ENCODE peak calls at places on chromosomes 2 and 18, in four cellular contexts. Y is HCT116, X is pancreas, M is right lobe of liver. S is an unnamed sample.

GRCh38 chr2:117835990-117836760 is 21.7 kb downstream of the DDX18 start:
- DNase-seq in X (peak; percentile 93), Y (no peak), M (peak; percentile 90), S (peak; percentile 84)

GRCh38 chr2:100043891-100044255 is 98.5 kb downstream of the AFF3 start:
- DNase-seq in M (no peak), X (no peak), Y (no peak), S (no peak)

GRCh38 chr2:110957267-110957666 is 163.4 kb upstream of the BCL2L11 start:
- DNase-seq in X (no peak), Y (no peak), M (no peak), S (no peak)

GRCh38 chr2:153715218-153715617 is 156.5 kb upstream of the GALNT13 start:
- DNase-seq in M (no peak), Y (no peak), X (no peak), S (no peak)

GRCh38 chr2:207130958-207131521 is 34.7 kb downstream of the KLF7 start:
- DNase-seq in Y (no peak), M (no peak), X (no peak), S (no peak)

GRCh38 chr2:113888641-113889470 is 1.0 kb upstream of the ACTR3 start:
- DNase-seq in Y (no peak), M (peak; percentile 45), X (no peak), S (no peak)

GRCh38 chr18:8462651-8463185 is 146.5 kb upstream of the RAB12 start:
- DNase-seq in X (no peak), Y (no peak), M (no peak), S (peak; percentile 28)

GRCh38 chr18:34659579-34660517 is 50.2 kb upstream of the DTNA start:
- DNase-seq in X (peak; percentile 85), M (peak; percentile 66), Y (peak; percentile 56), S (peak; percentile 95)

GRCh38 chr2:76447294-76447693 is 736.6 kb upstream of the GCFC2 start:
- DNase-seq in M (no peak), X (no peak), Y (no peak), S (no peak)

GRCh38 chr2:101328474-101329007 is 20.0 kb upstream of the RNF149 start:
- DNase-seq in M (no peak), X (no peak), Y (no peak), S (no peak)

GRCh38 chr2:46487667-46488333 is 8.4 kb downstream of the TMEM247 start:
- DNase-seq in Y (no peak), X (no peak), M (peak; percentile 58), S (no peak)

GRCh38 chr2:12031871-12032270 is 285.4 kb downstream of the LPIN1 start:
- DNase-seq in Y (no peak), X (no peak), M (no peak), S (no peak)

GRCh38 chr2:240566203-240567136 is 1.8 kb upstream of the RNPEPL1 start:
- DNase-seq in M (peak; percentile 97), Y (peak; percentile 81), X (peak; percentile 97), S (peak; percentile 89)

GRCh38 chr18:5309888-5310470 is 14.5 kb upstream of the ZBTB14 start:
- DNase-seq in Y (no peak), M (no peak), X (no peak), S (no peak)

GRCh38 chr2:224646242-224646846 is 61.2 kb upstream of the CUL3 start:
- DNase-seq in X (no peak), Y (peak; percentile 38), M (no peak), S (peak; percentile 14)

DNA sequence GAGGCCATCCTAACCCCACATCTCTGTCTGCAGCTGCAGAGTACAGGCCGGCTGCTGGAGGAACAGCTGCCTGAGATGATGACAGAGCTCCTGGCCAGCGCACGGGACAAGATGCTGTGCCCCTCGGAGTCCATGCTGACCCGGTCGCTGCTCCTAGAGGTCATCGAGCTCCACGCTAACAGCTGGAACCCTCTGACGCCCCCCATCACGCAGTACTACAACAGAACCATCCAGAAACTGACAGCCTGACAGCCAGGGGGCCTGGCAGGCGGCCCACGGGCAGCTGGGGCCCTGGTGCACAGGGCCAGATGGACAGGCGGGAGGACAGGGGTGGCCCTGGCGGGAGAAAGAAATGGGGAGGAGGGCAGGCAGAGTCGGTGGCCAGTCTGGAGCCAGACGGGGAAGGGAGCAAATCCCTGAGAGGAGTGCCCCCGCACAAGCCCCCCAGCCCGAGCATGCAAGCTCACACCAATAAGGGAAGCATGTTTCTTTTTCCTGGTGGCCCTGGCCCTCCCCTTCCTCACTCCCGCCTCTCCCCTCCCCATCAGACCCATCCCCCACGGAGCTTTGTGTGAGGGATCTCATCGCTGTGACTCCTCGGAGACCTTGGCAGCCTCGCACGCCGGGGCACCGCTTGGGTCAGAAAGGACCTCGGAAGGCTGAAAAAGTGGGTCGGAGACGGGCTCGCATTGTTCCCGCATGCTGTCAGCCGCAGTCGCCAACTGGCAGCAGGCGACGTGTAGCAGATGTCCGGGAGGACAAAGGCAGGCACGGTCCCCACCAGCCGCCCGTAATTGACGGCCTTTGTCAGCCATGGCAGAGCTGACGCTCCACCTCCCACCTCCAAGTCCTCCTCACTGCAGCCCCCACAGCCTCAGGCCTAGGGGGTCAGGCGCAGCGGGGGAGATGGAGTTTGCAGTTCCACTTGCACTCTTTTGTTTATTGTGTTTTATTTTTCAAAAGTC is 91.2 kb downstream of the SMAD7 start:
- DNase-seq in M (no peak), X (peak; percentile 55), Y (no peak), S (no peak)
- H3K4me3 ChIP-seq in M (no peak overlapping the region), X (no peak overlapping the region), Y (no peak overlapping the region), S (no peak overlapping the region)

GRCh38 chr2:37652199-37652640 is 19.2 kb downstream of the CDC42EP3 start:
- DNase-seq in Y (peak; percentile 69), X (no peak), M (no peak), S (peak; percentile 83)
- H3K4me1 ChIP-seq in Y (peaks cover 21% of the 10 kb centered on the region), X (peaks cover 15% of the 10 kb centered on the region), M (no peaks in the 10 kb centered on the region), S (peaks cover 62% of the 10 kb centered on the region)

DNA sequence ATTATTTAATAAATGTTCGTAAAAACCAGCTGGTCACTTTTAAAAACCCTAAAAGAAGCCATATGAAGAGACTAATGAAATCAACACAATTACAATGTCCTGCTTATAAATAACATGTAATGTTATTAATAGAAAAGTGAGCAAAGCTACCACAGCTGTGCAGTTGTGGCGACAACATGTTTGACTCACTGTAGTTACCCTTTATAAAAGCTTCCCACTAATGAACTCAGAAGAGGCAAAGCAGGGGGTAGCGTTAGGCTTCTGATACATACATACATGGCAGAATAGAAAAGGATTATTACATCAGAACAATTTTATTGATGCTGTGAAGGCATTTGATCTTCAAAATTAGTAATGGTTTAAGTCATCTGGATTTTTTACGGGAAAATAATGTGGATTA is 219.7 kb downstream of the SLC4A10 start:
- DNase-seq in Y (no peak), X (no peak), M (no peak), S (no peak)
- H3K4me3 ChIP-seq in Y (no peak overlapping the region), X (no peak overlapping the region), M (no peak overlapping the region), S (no peak overlapping the region)

DNA sequence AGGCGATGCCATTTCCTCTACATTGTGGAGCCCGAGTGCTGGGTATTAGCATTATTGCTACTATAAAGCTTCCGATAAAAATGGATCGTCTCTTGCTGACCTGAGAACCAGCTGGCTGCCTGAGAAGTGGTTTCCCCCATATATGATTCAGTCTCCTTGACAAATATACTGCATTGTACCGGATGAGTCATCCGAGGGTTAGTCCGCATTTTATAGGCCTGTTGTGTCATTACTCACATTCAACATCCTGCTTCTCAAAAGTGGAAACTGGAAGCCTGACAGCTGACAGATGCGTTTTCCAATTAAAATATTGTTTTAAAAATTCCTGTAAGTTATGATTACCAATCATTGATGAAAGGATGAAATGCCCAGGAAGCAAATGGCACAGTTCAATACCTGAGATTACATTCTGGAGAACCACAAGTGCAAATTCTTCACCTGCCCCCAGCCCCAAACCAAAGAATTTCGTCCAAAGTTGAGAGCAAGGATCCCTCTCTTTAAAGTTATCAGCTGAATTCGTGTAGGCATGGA is 65.7 kb downstream of the SPRED2 start:
- DNase-seq in X (no peak), M (no peak), Y (peak; percentile 93), S (peak; percentile 91)
- H3K4me1 ChIP-seq in X (peaks cover 6% of the 10 kb centered on the region), M (peaks cover 33% of the 10 kb centered on the region), Y (peaks cover 58% of the 10 kb centered on the region), S (peaks cover 74% of the 10 kb centered on the region)

DNA sequence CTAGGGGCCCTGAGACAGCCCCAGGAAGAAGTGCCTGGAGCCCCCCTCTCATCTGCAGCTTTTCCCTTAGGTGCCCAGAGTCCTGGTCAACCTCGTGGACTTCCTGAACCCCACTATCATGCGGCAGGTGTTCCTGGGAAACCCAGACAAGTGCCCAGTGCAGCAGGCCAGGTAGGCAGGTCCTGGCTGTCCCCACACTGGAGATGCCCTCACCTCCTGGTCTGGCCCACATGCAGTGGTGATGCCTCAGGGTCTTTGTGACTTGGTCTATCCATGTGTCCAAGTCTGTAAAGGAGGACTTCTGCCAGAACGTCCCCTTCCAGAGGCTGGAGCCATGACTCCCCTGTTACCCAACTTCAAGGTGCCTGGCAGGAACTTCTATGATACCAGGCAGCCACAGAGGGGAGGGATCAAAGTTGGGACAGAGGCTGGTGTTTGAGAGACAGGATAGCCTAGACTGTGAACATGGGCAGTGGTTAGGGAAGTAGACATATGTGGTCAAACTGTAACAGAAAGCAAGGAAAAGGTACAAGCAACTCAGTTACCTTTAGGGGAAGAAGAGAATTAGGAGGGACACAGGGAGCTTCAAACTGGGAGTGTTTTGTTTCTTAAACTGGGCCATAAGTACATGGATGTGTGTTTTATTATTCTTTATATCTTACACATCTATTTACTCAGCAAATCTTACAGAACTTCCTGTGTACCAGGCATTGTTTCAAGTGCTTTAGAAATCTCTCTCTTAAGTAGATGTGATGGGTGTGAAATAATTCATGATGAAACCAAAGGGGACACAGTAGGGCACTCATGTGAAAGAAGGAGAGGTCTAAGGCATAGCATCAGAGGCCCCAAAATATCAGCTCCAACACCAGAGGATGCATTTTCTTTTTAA is 107.1 kb downstream of the PLB1 start:
- DNase-seq in X (no peak), M (no peak), Y (no peak), S (no peak)
- H3K4me3 ChIP-seq in X (no peak overlapping the region), M (no peak overlapping the region), Y (no peak overlapping the region), S (no peak overlapping the region)

S was measured in SJSA1.